ENCODE peak calls at places on chromosome 5, in six cellular contexts. One of them, this sample, is unnamed.
A peak's percentile ranks its signal among the peaks of the same experiment; 100 is the strongest.

GRCh38 chr5:53825016-53825415 is 264.6 kb downstream of the NDUFS4 start:
- DNase-seq in astrocyte: no peak
- DNase-seq in H1: no peak
- DNase-seq in PC-3: no peak
- DNase-seq in DND-41: no peak
- DNase-seq in colonic mucosa: no peak
- DNase-seq in this sample: no peak

GRCh38 chr5:96297290-96297689 is 135.8 kb downstream of the PCSK1 start:
- DNase-seq in astrocyte: peak; percentile 93
- DNase-seq in H1: no peak
- DNase-seq in PC-3: no peak
- DNase-seq in DND-41: no peak
- DNase-seq in colonic mucosa: no peak
- DNase-seq in this sample: no peak

GRCh38 chr5:15320896-15321295 is 179.1 kb upstream of the FBXL7 start:
- DNase-seq in astrocyte: no peak
- DNase-seq in H1: no peak
- DNase-seq in PC-3: no peak
- DNase-seq in DND-41: no peak
- DNase-seq in colonic mucosa: no peak
- DNase-seq in this sample: peak; percentile 35

GRCh38 chr5:169970911-169971436 is 9.3 kb downstream of the INSYN2B start:
- DNase-seq in astrocyte: peak; percentile 83
- DNase-seq in H1: no peak
- DNase-seq in PC-3: peak; percentile 91
- DNase-seq in DND-41: no peak
- DNase-seq in colonic mucosa: no peak
- DNase-seq in this sample: peak; percentile 82

GRCh38 chr5:68285857-68286611 is 70.5 kb downstream of the PIK3R1 start:
- DNase-seq in astrocyte: peak; percentile 32
- DNase-seq in H1: no peak
- DNase-seq in PC-3: peak; percentile 39
- DNase-seq in DND-41: no peak
- DNase-seq in colonic mucosa: peak; percentile 44
- DNase-seq in this sample: no peak

GRCh38 chr5:133240425-133241091 is 188.7 kb downstream of the HSPA4 start:
- DNase-seq in astrocyte: peak; percentile 98
- DNase-seq in H1: no peak
- DNase-seq in PC-3: peak; percentile 91
- DNase-seq in DND-41: no peak
- DNase-seq in colonic mucosa: peak; percentile 41
- DNase-seq in this sample: no peak

GRCh38 chr5:119238265-119239118 is 117.3 kb upstream of the TNFAIP8 start:
- DNase-seq in astrocyte: no peak
- DNase-seq in H1: no peak
- DNase-seq in PC-3: no peak
- DNase-seq in DND-41: no peak
- DNase-seq in colonic mucosa: no peak
- DNase-seq in this sample: no peak

GRCh38 chr5:43039468-43040286 is 442 bp downstream of the ANXA2R start:
- DNase-seq in astrocyte: peak; percentile 88
- DNase-seq in H1: peak; percentile 74
- DNase-seq in PC-3: peak; percentile 84
- DNase-seq in DND-41: peak; percentile 77
- DNase-seq in colonic mucosa: peak; percentile 69
- DNase-seq in this sample: peak; percentile 81

GRCh38 chr5:62937661-62938558 is 359.3 kb downstream of the LRRC70 start:
- DNase-seq in astrocyte: peak; percentile 8
- DNase-seq in H1: no peak
- DNase-seq in PC-3: peak; percentile 10
- DNase-seq in DND-41: no peak
- DNase-seq in colonic mucosa: no peak
- DNase-seq in this sample: no peak

GRCh38 chr5:124880903-124881302 is 134.5 kb upstream of the ZNF608 start:
- DNase-seq in astrocyte: no peak
- DNase-seq in H1: no peak
- DNase-seq in PC-3: no peak
- DNase-seq in DND-41: no peak
- DNase-seq in colonic mucosa: no peak
- DNase-seq in this sample: no peak

GRCh38 chr5:80934751-80935150 is 25.4 kb upstream of the RASGRF2 start:
- DNase-seq in astrocyte: no peak
- DNase-seq in H1: no peak
- DNase-seq in PC-3: no peak
- DNase-seq in DND-41: no peak
- DNase-seq in colonic mucosa: no peak
- DNase-seq in this sample: no peak

GRCh38 chr5:55276771-55277170 is 30.7 kb downstream of the DHX29 start:
- DNase-seq in astrocyte: peak; percentile 18
- DNase-seq in H1: no peak
- DNase-seq in PC-3: peak; percentile 14
- DNase-seq in DND-41: no peak
- DNase-seq in colonic mucosa: no peak
- DNase-seq in this sample: no peak

GRCh38 chr5:122680623-122681350 is 94.1 kb upstream of the SNX2 start:
- DNase-seq in astrocyte: no peak
- DNase-seq in H1: no peak
- DNase-seq in PC-3: no peak
- DNase-seq in DND-41: no peak
- DNase-seq in colonic mucosa: no peak
- DNase-seq in this sample: no peak

GRCh38 chr5:139108056-139108811 is 89.9 kb downstream of the SIL1 start:
- DNase-seq in astrocyte: peak; percentile 62
- DNase-seq in H1: no peak
- DNase-seq in PC-3: no peak
- DNase-seq in DND-41: no peak
- DNase-seq in colonic mucosa: no peak
- DNase-seq in this sample: no peak

GRCh38 chr5:106876298-106876622 is 794.5 kb downstream of the EFNA5 start:
- DNase-seq in astrocyte: no peak
- DNase-seq in H1: no peak
- DNase-seq in PC-3: no peak
- DNase-seq in DND-41: no peak
- DNase-seq in colonic mucosa: no peak
- DNase-seq in this sample: no peak

GRCh38 chr5:115486728-115487127 is 57.8 kb downstream of the FEM1C start:
- DNase-seq in astrocyte: no peak
- DNase-seq in H1: no peak
- DNase-seq in PC-3: no peak
- DNase-seq in DND-41: no peak
- DNase-seq in colonic mucosa: no peak
- DNase-seq in this sample: no peak

GRCh38 chr5:64977779-64978178 is 209.0 kb downstream of the CWC27 start:
- DNase-seq in astrocyte: peak; percentile 17
- DNase-seq in H1: no peak
- DNase-seq in PC-3: no peak
- DNase-seq in DND-41: no peak
- DNase-seq in colonic mucosa: no peak
- DNase-seq in this sample: no peak

GRCh38 chr5:179866241-179867078 is 7.8 kb upstream of the MRNIP start:
- DNase-seq in astrocyte: no peak
- DNase-seq in H1: no peak
- DNase-seq in PC-3: no peak
- DNase-seq in DND-41: no peak
- DNase-seq in colonic mucosa: no peak
- DNase-seq in this sample: no peak

GRCh38 chr5:30436718-30437117 is 756.8 kb upstream of the CDH6 start:
- DNase-seq in astrocyte: no peak
- DNase-seq in H1: no peak
- DNase-seq in PC-3: no peak
- DNase-seq in DND-41: no peak
- DNase-seq in colonic mucosa: no peak
- DNase-seq in this sample: no peak

GRCh38 chr5:159340511-159340910 is 10.2 kb upstream of the IL12B start:
- DNase-seq in astrocyte: no peak
- DNase-seq in H1: no peak
- DNase-seq in PC-3: no peak
- DNase-seq in DND-41: no peak
- DNase-seq in colonic mucosa: no peak
- DNase-seq in this sample: no peak

GRCh38 chr5:93579561-93580386 is 1.2 kb downstream of the NR2F1-AS1 start:
- DNase-seq in astrocyte: no peak
- DNase-seq in H1: peak; percentile 83
- DNase-seq in PC-3: peak; percentile 51
- DNase-seq in DND-41: no peak
- DNase-seq in colonic mucosa: no peak
- DNase-seq in this sample: peak; percentile 85

GRCh38 chr5:103371046-103371603 is 112.6 kb downstream of the MACIR start:
- DNase-seq in astrocyte: no peak
- DNase-seq in H1: no peak
- DNase-seq in PC-3: no peak
- DNase-seq in DND-41: no peak
- DNase-seq in colonic mucosa: no peak
- DNase-seq in this sample: no peak

GRCh38 chr5:120252839-120253238 is 211.3 kb upstream of the PRR16 start:
- DNase-seq in astrocyte: peak; percentile 58
- DNase-seq in H1: no peak
- DNase-seq in PC-3: peak; percentile 34
- DNase-seq in DND-41: no peak
- DNase-seq in colonic mucosa: no peak
- DNase-seq in this sample: no peak

GRCh38 chr5:88550736-88551135 is 282.1 kb upstream of the TMEM161B start:
- DNase-seq in astrocyte: no peak
- DNase-seq in H1: no peak
- DNase-seq in PC-3: no peak
- DNase-seq in DND-41: no peak
- DNase-seq in colonic mucosa: no peak
- DNase-seq in this sample: no peak

GRCh38 chr5:161093105-161093504 is 241.1 kb upstream of the ATP10B start:
- DNase-seq in astrocyte: peak; percentile 83
- DNase-seq in H1: no peak
- DNase-seq in PC-3: no peak
- DNase-seq in DND-41: no peak
- DNase-seq in colonic mucosa: no peak
- DNase-seq in this sample: no peak

GRCh38 chr5:139649082-139649991 is 1.2 kb downstream of the CXXC5 start:
- DNase-seq in astrocyte: no peak
- DNase-seq in H1: peak; percentile 85
- DNase-seq in PC-3: peak; percentile 22
- DNase-seq in DND-41: peak; percentile 57
- DNase-seq in colonic mucosa: no peak
- DNase-seq in this sample: peak; percentile 87

GRCh38 chr5:69276422-69277174 is 41.9 kb downstream of the CDK7 start:
- DNase-seq in astrocyte: peak; percentile 87
- DNase-seq in H1: no peak
- DNase-seq in PC-3: peak; percentile 2
- DNase-seq in DND-41: no peak
- DNase-seq in colonic mucosa: no peak
- DNase-seq in this sample: no peak

GRCh38 chr5:78569441-78569840 is 79.1 kb downstream of the LHFPL2 start:
- DNase-seq in astrocyte: peak; percentile 84
- DNase-seq in H1: no peak
- DNase-seq in PC-3: no peak
- DNase-seq in DND-41: no peak
- DNase-seq in colonic mucosa: no peak
- DNase-seq in this sample: peak; percentile 79

DNA sequence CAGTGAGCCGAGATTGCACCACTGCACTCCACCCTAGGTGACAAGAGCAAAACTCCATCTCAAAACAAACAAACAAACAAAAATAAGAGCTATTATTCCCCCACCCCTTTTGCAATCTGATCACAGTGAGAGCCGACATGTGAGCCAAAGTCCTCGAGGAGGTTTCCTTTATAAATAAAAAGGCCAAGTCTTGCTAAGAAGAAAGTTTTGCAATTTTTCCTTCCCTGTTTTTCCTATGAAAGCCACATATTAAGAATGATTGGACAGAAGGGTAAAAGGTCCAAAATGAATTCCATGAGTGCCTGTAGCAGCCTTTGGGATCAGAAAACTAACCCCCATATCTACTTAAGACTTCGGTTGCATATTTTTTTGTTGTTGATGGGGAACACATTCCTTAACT is 179.7 kb downstream of the TSSK1B start:
- DNase-seq in astrocyte: no peak
- DNase-seq in H1: no peak
- DNase-seq in PC-3: no peak
- DNase-seq in DND-41: no peak
- DNase-seq in colonic mucosa: no peak
- DNase-seq in this sample: no peak
- H3K9ac ChIP-seq in astrocyte: no peak overlapping the region
- H3K9ac ChIP-seq in H1: no peak overlapping the region
- H3K9ac ChIP-seq in PC-3: no peak overlapping the region
- H3K9ac ChIP-seq in DND-41: no peak overlapping the region
- H3K9ac ChIP-seq in colonic mucosa: no peak overlapping the region
- H3K9ac ChIP-seq in this sample: no peak overlapping the region

DNA sequence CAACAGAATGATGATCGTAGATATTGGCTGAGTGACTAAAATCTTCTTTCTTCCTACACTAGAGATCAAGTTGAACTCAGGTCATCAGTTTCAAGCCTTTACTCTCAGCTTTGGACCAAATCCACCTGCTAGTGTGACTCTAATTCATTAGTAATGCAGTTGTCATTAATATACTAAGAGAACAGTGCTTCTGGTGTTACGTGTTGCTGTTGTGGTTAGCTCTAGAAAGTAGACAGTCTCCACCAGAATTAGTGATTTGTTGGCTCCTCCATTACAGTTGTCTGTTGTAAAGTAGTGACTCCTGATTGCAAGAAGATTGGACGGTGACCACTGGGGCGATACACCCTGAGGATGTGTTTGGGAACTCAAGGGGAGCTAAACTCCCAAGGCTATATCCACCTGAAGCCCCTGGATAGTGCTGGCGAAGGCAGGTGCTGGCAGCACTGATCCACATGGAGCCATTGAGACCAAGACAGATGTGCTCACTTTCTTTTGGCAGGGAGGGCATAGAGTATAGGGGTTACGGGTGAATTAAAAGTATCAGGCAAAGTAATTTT is 3.1 kb downstream of the CAMK4 start:
- DNase-seq in astrocyte: peak; percentile 20
- DNase-seq in H1: no peak
- DNase-seq in PC-3: no peak
- DNase-seq in DND-41: no peak
- DNase-seq in colonic mucosa: no peak
- DNase-seq in this sample: no peak
- H3K9ac ChIP-seq in astrocyte: no peak overlapping the region
- H3K9ac ChIP-seq in H1: no peak overlapping the region
- H3K9ac ChIP-seq in PC-3: no peak overlapping the region
- H3K9ac ChIP-seq in DND-41: peak overlapping the region; percentile 17
- H3K9ac ChIP-seq in colonic mucosa: no peak overlapping the region
- H3K9ac ChIP-seq in this sample: no peak overlapping the region

DNA sequence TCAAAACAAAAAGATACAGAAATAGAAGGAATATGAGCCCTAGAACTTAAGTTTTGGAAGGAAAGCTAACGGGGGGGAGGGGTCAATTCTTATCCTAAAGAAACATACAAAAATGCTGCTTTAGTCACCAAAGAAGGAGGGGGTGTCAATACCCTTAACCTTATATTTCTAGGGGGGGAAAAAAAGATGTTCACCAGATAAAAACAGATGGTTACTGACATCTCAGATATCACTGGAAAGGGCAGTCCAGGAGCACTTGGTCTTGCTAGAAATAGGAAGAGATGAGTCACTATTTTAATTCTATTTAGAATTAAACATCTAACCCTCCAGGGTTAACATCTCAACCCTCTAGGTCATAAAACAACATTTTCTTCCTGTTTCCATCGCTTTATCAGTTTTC is 1.7 kb downstream of the DIAPH1 start:
- DNase-seq in astrocyte: no peak
- DNase-seq in H1: no peak
- DNase-seq in PC-3: no peak
- DNase-seq in DND-41: no peak
- DNase-seq in colonic mucosa: no peak
- DNase-seq in this sample: no peak
- H3K9ac ChIP-seq in astrocyte: peak overlapping the region; percentile 88
- H3K9ac ChIP-seq in H1: no peak overlapping the region
- H3K9ac ChIP-seq in PC-3: peak overlapping the region; percentile 98
- H3K9ac ChIP-seq in DND-41: peak overlapping the region; percentile 97
- H3K9ac ChIP-seq in colonic mucosa: no peak overlapping the region
- H3K9ac ChIP-seq in this sample: peak overlapping the region; percentile 77

GRCh38 chr5:172641359-172642045 is 439 bp downstream of the NEURL1B start:
- DNase-seq in astrocyte: no peak
- DNase-seq in H1: peak; percentile 82
- DNase-seq in PC-3: no peak
- DNase-seq in DND-41: no peak
- DNase-seq in colonic mucosa: no peak
- DNase-seq in this sample: peak; percentile 77
- H3K9ac ChIP-seq in astrocyte: peak overlapping the region; percentile 59
- H3K9ac ChIP-seq in H1: no peak overlapping the region
- H3K9ac ChIP-seq in PC-3: no peak overlapping the region
- H3K9ac ChIP-seq in DND-41: peak overlapping the region; percentile 79
- H3K9ac ChIP-seq in colonic mucosa: peak overlapping the region; percentile 85
- H3K9ac ChIP-seq in this sample: peak overlapping the region; percentile 62